ENCODE peak calls at places on chromosome 6, in seven cellular contexts. One of them, this sample, is unnamed.

GRCh38 chr6:332671-333070 is 40.4 kb downstream of the DUSP22 start:
- DNase-seq in psoas muscle: peak
- DNase-seq in SHP77: no peak
- DNase-seq in cardiac fibroblast: peak
- DNase-seq in posterior cingulate gyrus: peak
- DNase-seq in cerebellar cortex: no peak
- DNase-seq in iPS-NIHi11: no peak
- DNase-seq in this sample: no peak

GRCh38 chr6:134034951-134035822 is 17.2 kb downstream of the SLC2A12 start:
- DNase-seq in cerebellar cortex: no peak
- DNase-seq in SHP77: no peak
- DNase-seq in psoas muscle: no peak
- DNase-seq in iPS-NIHi11: no peak
- DNase-seq in cardiac fibroblast: no peak
- DNase-seq in posterior cingulate gyrus: no peak
- DNase-seq in this sample: no peak

GRCh38 chr6:32983964-32984638 is 15.7 kb downstream of the BRD2 start:
- DNase-seq in psoas muscle: no peak
- DNase-seq in cardiac fibroblast: peak
- DNase-seq in cerebellar cortex: peak
- DNase-seq in iPS-NIHi11: no peak
- DNase-seq in posterior cingulate gyrus: no peak
- DNase-seq in SHP77: no peak
- DNase-seq in this sample: no peak

GRCh38 chr6:84639396-84639795 is 125.0 kb downstream of the TBX18 start:
- DNase-seq in cardiac fibroblast: no peak
- DNase-seq in iPS-NIHi11: no peak
- DNase-seq in psoas muscle: no peak
- DNase-seq in SHP77: no peak
- DNase-seq in cerebellar cortex: no peak
- DNase-seq in posterior cingulate gyrus: no peak
- DNase-seq in this sample: no peak

GRCh38 chr6:125729983-125730382 is 19.4 kb upstream of the HEY2 start:
- DNase-seq in cerebellar cortex: no peak
- DNase-seq in iPS-NIHi11: no peak
- DNase-seq in posterior cingulate gyrus: no peak
- DNase-seq in cardiac fibroblast: no peak
- DNase-seq in psoas muscle: no peak
- DNase-seq in SHP77: no peak
- DNase-seq in this sample: no peak

GRCh38 chr6:154302111-154302752 is 54.4 kb downstream of the IPCEF1 start:
- DNase-seq in posterior cingulate gyrus: no peak
- DNase-seq in SHP77: no peak
- DNase-seq in cerebellar cortex: no peak
- DNase-seq in cardiac fibroblast: peak
- DNase-seq in psoas muscle: no peak
- DNase-seq in iPS-NIHi11: no peak
- DNase-seq in this sample: no peak

GRCh38 chr6:43803783-43804549 is 34.0 kb downstream of the VEGFA start:
- DNase-seq in cerebellar cortex: no peak
- DNase-seq in SHP77: no peak
- DNase-seq in iPS-NIHi11: no peak
- DNase-seq in cardiac fibroblast: peak
- DNase-seq in posterior cingulate gyrus: no peak
- DNase-seq in psoas muscle: no peak
- DNase-seq in this sample: no peak

GRCh38 chr6:105485456-105485855 is 82.6 kb upstream of the PREP start:
- DNase-seq in cardiac fibroblast: peak
- DNase-seq in posterior cingulate gyrus: no peak
- DNase-seq in cerebellar cortex: no peak
- DNase-seq in iPS-NIHi11: no peak
- DNase-seq in SHP77: peak
- DNase-seq in psoas muscle: no peak
- DNase-seq in this sample: peak

GRCh38 chr6:83511901-83512681 is at the start of gene PRSS35:
- DNase-seq in cardiac fibroblast: peak
- DNase-seq in posterior cingulate gyrus: peak
- DNase-seq in SHP77: peak
- DNase-seq in iPS-NIHi11: peak
- DNase-seq in cerebellar cortex: peak
- DNase-seq in psoas muscle: peak
- DNase-seq in this sample: peak